ENCODE peak calls at places on chromosomes 5 and 9, in ten cellular contexts. K, A, D, H, W, C, V, J, U and P are unnamed samples.

GRCh38 chr5:181281984-181282316 is 21.0 kb upstream of the TRIM52 start:
- DNase-seq in H (no peak), J (no peak), W (no peak), U (no peak), K (no peak), A (no peak), C (no peak), V (no peak), D (no peak), P (no peak)

GRCh38 chr5:54895816-54896341 is 89.5 kb downstream of the ESM1 start:
- DNase-seq in C (no peak), U (peak; percentile 31), D (no peak), K (no peak), H (peak; percentile 39), W (peak; percentile 64), A (no peak), J (peak; percentile 53), V (peak; percentile 62), P (peak; percentile 34)

GRCh38 chr5:127988149-127988755 is 95.3 kb upstream of the SLC12A2 start:
- DNase-seq in C (no peak), K (no peak), J (peak; percentile 90), U (peak; percentile 96), W (peak; percentile 9), V (peak; percentile 31), A (peak; percentile 67), D (no peak), H (peak; percentile 48), P (no peak)

GRCh38 chr5:149130121-149130931 is 11.0 kb upstream of the ABLIM3 start:
- DNase-seq in V (peak; percentile 34), J (peak; percentile 53), U (no peak), K (no peak), D (no peak), C (no peak), A (no peak), H (no peak), W (no peak), P (no peak)

GRCh38 chr9:105760053-105760452 is 65.7 kb downstream of the TMEM38B start:
- DNase-seq in K (no peak), A (no peak), H (no peak), C (no peak), U (no peak), J (peak; percentile 7), V (no peak), D (no peak), W (no peak), P (no peak)

GRCh38 chr9:89755835-89756234 is 151.0 kb downstream of the GADD45G start:
- DNase-seq in J (peak; percentile 60), H (no peak), K (no peak), W (peak; percentile 66), V (no peak), D (no peak), A (no peak), U (no peak), C (no peak), P (no peak)

GRCh38 chr5:113508756-113509155 is 4.7 kb upstream of the YTHDC2 start:
- DNase-seq in K (no peak), W (no peak), A (no peak), H (no peak), C (no peak), D (no peak), U (no peak), V (no peak), J (peak; percentile 32), P (no peak)

GRCh38 chr9:130499804-130500263 is 55.1 kb downstream of the ASS1 start:
- DNase-seq in U (no peak), K (no peak), D (no peak), V (no peak), H (no peak), C (no peak), J (no peak), W (peak; percentile 83), A (peak; percentile 48), P (peak; percentile 64)

GRCh38 chr5:149700347-149700746 is 29.8 kb upstream of the PPARGC1B start:
- DNase-seq in C (no peak), V (no peak), J (no peak), H (no peak), U (no peak), K (no peak), D (no peak), A (no peak), W (no peak), P (no peak)

GRCh38 chr9:14909631-14910177 is 524 bp downstream of the FREM1 start:
- DNase-seq in K (no peak), J (no peak), A (no peak), H (no peak), V (no peak), D (no peak), C (no peak), W (no peak), U (no peak), P (no peak)

GRCh38 chr5:133241179-133241728 is 189.4 kb downstream of the HSPA4 start:
- DNase-seq in U (no peak), A (no peak), V (no peak), H (no peak), W (no peak), C (no peak), J (no peak), D (no peak), K (no peak), P (no peak)